ENCODE peak calls at places on chromosomes 13 and 19, in eight cellular contexts. One of them, this sample, is unnamed.

GRCh38 chr13:79482271-79482970 is 1.5 kb downstream of the NDFIP2 start:
- DNase-seq in D341Med: no peak
- DNase-seq in activated T-helper 1 cell treated with anti-CD3 and anti-CD28 coated beads, Interleukin-12 subunit alpha, Interleukin-12 subunit beta, Interleukin-2, Interleukin-4 antibody, amounts not matched to agents 30 ng/mL and 10 ng/mL and 1 ng/mL, durations not matched to agents 14 hours and 24 hours and 36 hours: no peak
- DNase-seq in NCI-H460: no peak
- DNase-seq in ELR: peak
- DNase-seq in CD8-positive, alpha-beta memory T cell: no peak
- DNase-seq in dermis microvascular lymphatic vessel endothelial cell: no peak
- DNase-seq in stimulated activated CD8-positive, alpha-beta memory T cell treated with anti-CD3 and anti-CD28 coated beads, Interleukin-2, amount 100 ng/mL, for 1 hour: no peak
- DNase-seq in this sample: no peak

GRCh38 chr19:38841787-38842438 is 7.9 kb downstream of the HNRNPL start:
- DNase-seq in stimulated activated CD8-positive, alpha-beta memory T cell treated with anti-CD3 and anti-CD28 coated beads, Interleukin-2, amount 100 ng/mL, for 1 hour: no peak
- DNase-seq in NCI-H460: no peak
- DNase-seq in dermis microvascular lymphatic vessel endothelial cell: no peak
- DNase-seq in D341Med: no peak
- DNase-seq in activated T-helper 1 cell treated with anti-CD3 and anti-CD28 coated beads, Interleukin-12 subunit alpha, Interleukin-12 subunit beta, Interleukin-2, Interleukin-4 antibody, amounts not matched to agents 30 ng/mL and 10 ng/mL and 1 ng/mL, durations not matched to agents 14 hours and 24 hours and 36 hours: no peak
- DNase-seq in CD8-positive, alpha-beta memory T cell: peak
- DNase-seq in ELR: no peak
- DNase-seq in this sample: no peak

GRCh38 chr13:32056316-32056715 is 24.7 kb downstream of the FRY start:
- DNase-seq in CD8-positive, alpha-beta memory T cell: no peak
- DNase-seq in ELR: no peak
- DNase-seq in stimulated activated CD8-positive, alpha-beta memory T cell treated with anti-CD3 and anti-CD28 coated beads, Interleukin-2, amount 100 ng/mL, for 1 hour: no peak
- DNase-seq in dermis microvascular lymphatic vessel endothelial cell: no peak
- DNase-seq in D341Med: no peak
- DNase-seq in activated T-helper 1 cell treated with anti-CD3 and anti-CD28 coated beads, Interleukin-12 subunit alpha, Interleukin-12 subunit beta, Interleukin-2, Interleukin-4 antibody, amounts not matched to agents 30 ng/mL and 10 ng/mL and 1 ng/mL, durations not matched to agents 14 hours and 24 hours and 36 hours: no peak
- DNase-seq in NCI-H460: no peak
- DNase-seq in this sample: no peak

GRCh38 chr13:93709511-93710244 is 483.1 kb downstream of the GPC6 start:
- DNase-seq in activated T-helper 1 cell treated with anti-CD3 and anti-CD28 coated beads, Interleukin-12 subunit alpha, Interleukin-12 subunit beta, Interleukin-2, Interleukin-4 antibody, amounts not matched to agents 30 ng/mL and 10 ng/mL and 1 ng/mL, durations not matched to agents 14 hours and 24 hours and 36 hours: no peak
- DNase-seq in D341Med: no peak
- DNase-seq in ELR: no peak
- DNase-seq in CD8-positive, alpha-beta memory T cell: no peak
- DNase-seq in dermis microvascular lymphatic vessel endothelial cell: no peak
- DNase-seq in stimulated activated CD8-positive, alpha-beta memory T cell treated with anti-CD3 and anti-CD28 coated beads, Interleukin-2, amount 100 ng/mL, for 1 hour: no peak
- DNase-seq in NCI-H460: no peak
- DNase-seq in this sample: no peak

GRCh38 chr19:45528149-45528743 is 21.0 kb downstream of the VASP start:
- DNase-seq in dermis microvascular lymphatic vessel endothelial cell: no peak
- DNase-seq in stimulated activated CD8-positive, alpha-beta memory T cell treated with anti-CD3 and anti-CD28 coated beads, Interleukin-2, amount 100 ng/mL, for 1 hour: no peak
- DNase-seq in activated T-helper 1 cell treated with anti-CD3 and anti-CD28 coated beads, Interleukin-12 subunit alpha, Interleukin-12 subunit beta, Interleukin-2, Interleukin-4 antibody, amounts not matched to agents 30 ng/mL and 10 ng/mL and 1 ng/mL, durations not matched to agents 14 hours and 24 hours and 36 hours: no peak
- DNase-seq in ELR: peak
- DNase-seq in D341Med: no peak
- DNase-seq in CD8-positive, alpha-beta memory T cell: no peak
- DNase-seq in NCI-H460: no peak
- DNase-seq in this sample: no peak

GRCh38 chr13:44818428-44818827 is 170.8 kb downstream of the NUFIP1 start:
- DNase-seq in D341Med: peak
- DNase-seq in activated T-helper 1 cell treated with anti-CD3 and anti-CD28 coated beads, Interleukin-12 subunit alpha, Interleukin-12 subunit beta, Interleukin-2, Interleukin-4 antibody, amounts not matched to agents 30 ng/mL and 10 ng/mL and 1 ng/mL, durations not matched to agents 14 hours and 24 hours and 36 hours: no peak
- DNase-seq in stimulated activated CD8-positive, alpha-beta memory T cell treated with anti-CD3 and anti-CD28 coated beads, Interleukin-2, amount 100 ng/mL, for 1 hour: no peak
- DNase-seq in NCI-H460: no peak
- DNase-seq in dermis microvascular lymphatic vessel endothelial cell: no peak
- DNase-seq in ELR: peak
- DNase-seq in CD8-positive, alpha-beta memory T cell: no peak
- DNase-seq in this sample: no peak

GRCh38 chr19:38852231-38853044 is 2.7 kb upstream of the HNRNPL start:
- DNase-seq in CD8-positive, alpha-beta memory T cell: peak
- DNase-seq in D341Med: no peak
- DNase-seq in dermis microvascular lymphatic vessel endothelial cell: peak
- DNase-seq in stimulated activated CD8-positive, alpha-beta memory T cell treated with anti-CD3 and anti-CD28 coated beads, Interleukin-2, amount 100 ng/mL, for 1 hour: no peak
- DNase-seq in ELR: peak
- DNase-seq in activated T-helper 1 cell treated with anti-CD3 and anti-CD28 coated beads, Interleukin-12 subunit alpha, Interleukin-12 subunit beta, Interleukin-2, Interleukin-4 antibody, amounts not matched to agents 30 ng/mL and 10 ng/mL and 1 ng/mL, durations not matched to agents 14 hours and 24 hours and 36 hours: peak
- DNase-seq in NCI-H460: peak
- DNase-seq in this sample: peak

GRCh38 chr19:12796146-12797071 is 5.1 kb downstream of the JUNB start:
- DNase-seq in NCI-H460: no peak
- DNase-seq in dermis microvascular lymphatic vessel endothelial cell: peak
- DNase-seq in activated T-helper 1 cell treated with anti-CD3 and anti-CD28 coated beads, Interleukin-12 subunit alpha, Interleukin-12 subunit beta, Interleukin-2, Interleukin-4 antibody, amounts not matched to agents 30 ng/mL and 10 ng/mL and 1 ng/mL, durations not matched to agents 14 hours and 24 hours and 36 hours: peak
- DNase-seq in ELR: peak
- DNase-seq in stimulated activated CD8-positive, alpha-beta memory T cell treated with anti-CD3 and anti-CD28 coated beads, Interleukin-2, amount 100 ng/mL, for 1 hour: peak
- DNase-seq in D341Med: peak
- DNase-seq in CD8-positive, alpha-beta memory T cell: peak
- DNase-seq in this sample: peak

GRCh38 chr19:35048911-35049411 is 7.4 kb downstream of the HPN start:
- DNase-seq in dermis microvascular lymphatic vessel endothelial cell: no peak
- DNase-seq in ELR: no peak
- DNase-seq in NCI-H460: no peak
- DNase-seq in activated T-helper 1 cell treated with anti-CD3 and anti-CD28 coated beads, Interleukin-12 subunit alpha, Interleukin-12 subunit beta, Interleukin-2, Interleukin-4 antibody, amounts not matched to agents 30 ng/mL and 10 ng/mL and 1 ng/mL, durations not matched to agents 14 hours and 24 hours and 36 hours: no peak
- DNase-seq in CD8-positive, alpha-beta memory T cell: no peak
- DNase-seq in stimulated activated CD8-positive, alpha-beta memory T cell treated with anti-CD3 and anti-CD28 coated beads, Interleukin-2, amount 100 ng/mL, for 1 hour: no peak
- DNase-seq in D341Med: peak
- DNase-seq in this sample: no peak

GRCh38 chr19:34269968-34270621 is 15.7 kb downstream of the GARRE1 start:
- DNase-seq in activated T-helper 1 cell treated with anti-CD3 and anti-CD28 coated beads, Interleukin-12 subunit alpha, Interleukin-12 subunit beta, Interleukin-2, Interleukin-4 antibody, amounts not matched to agents 30 ng/mL and 10 ng/mL and 1 ng/mL, durations not matched to agents 14 hours and 24 hours and 36 hours: peak
- DNase-seq in dermis microvascular lymphatic vessel endothelial cell: peak
- DNase-seq in D341Med: no peak
- DNase-seq in CD8-positive, alpha-beta memory T cell: peak
- DNase-seq in stimulated activated CD8-positive, alpha-beta memory T cell treated with anti-CD3 and anti-CD28 coated beads, Interleukin-2, amount 100 ng/mL, for 1 hour: peak
- DNase-seq in ELR: peak
- DNase-seq in NCI-H460: no peak
- DNase-seq in this sample: peak

GRCh38 chr13:57946361-57946760 is 314.8 kb downstream of the PCDH17 start:
- DNase-seq in D341Med: no peak
- DNase-seq in ELR: no peak
- DNase-seq in stimulated activated CD8-positive, alpha-beta memory T cell treated with anti-CD3 and anti-CD28 coated beads, Interleukin-2, amount 100 ng/mL, for 1 hour: no peak
- DNase-seq in dermis microvascular lymphatic vessel endothelial cell: no peak
- DNase-seq in activated T-helper 1 cell treated with anti-CD3 and anti-CD28 coated beads, Interleukin-12 subunit alpha, Interleukin-12 subunit beta, Interleukin-2, Interleukin-4 antibody, amounts not matched to agents 30 ng/mL and 10 ng/mL and 1 ng/mL, durations not matched to agents 14 hours and 24 hours and 36 hours: no peak
- DNase-seq in NCI-H460: no peak
- DNase-seq in CD8-positive, alpha-beta memory T cell: no peak
- DNase-seq in this sample: no peak

GRCh38 chr19:48671456-48671995 is 1.3 kb downstream of the NTN5 start:
- DNase-seq in D341Med: peak
- DNase-seq in ELR: no peak
- DNase-seq in CD8-positive, alpha-beta memory T cell: no peak
- DNase-seq in activated T-helper 1 cell treated with anti-CD3 and anti-CD28 coated beads, Interleukin-12 subunit alpha, Interleukin-12 subunit beta, Interleukin-2, Interleukin-4 antibody, amounts not matched to agents 30 ng/mL and 10 ng/mL and 1 ng/mL, durations not matched to agents 14 hours and 24 hours and 36 hours: no peak
- DNase-seq in NCI-H460: no peak
- DNase-seq in dermis microvascular lymphatic vessel endothelial cell: no peak
- DNase-seq in stimulated activated CD8-positive, alpha-beta memory T cell treated with anti-CD3 and anti-CD28 coated beads, Interleukin-2, amount 100 ng/mL, for 1 hour: no peak
- DNase-seq in this sample: no peak

GRCh38 chr19:57613941-57614743 is at the start of gene ZNF134:
- DNase-seq in NCI-H460: peak
- DNase-seq in stimulated activated CD8-positive, alpha-beta memory T cell treated with anti-CD3 and anti-CD28 coated beads, Interleukin-2, amount 100 ng/mL, for 1 hour: peak
- DNase-seq in dermis microvascular lymphatic vessel endothelial cell: peak
- DNase-seq in activated T-helper 1 cell treated with anti-CD3 and anti-CD28 coated beads, Interleukin-12 subunit alpha, Interleukin-12 subunit beta, Interleukin-2, Interleukin-4 antibody, amounts not matched to agents 30 ng/mL and 10 ng/mL and 1 ng/mL, durations not matched to agents 14 hours and 24 hours and 36 hours: peak
- DNase-seq in D341Med: peak
- DNase-seq in ELR: peak
- DNase-seq in CD8-positive, alpha-beta memory T cell: peak
- DNase-seq in this sample: peak

GRCh38 chr19:29417048-29417447 is 108.7 kb upstream of the VSTM2B start:
- DNase-seq in activated T-helper 1 cell treated with anti-CD3 and anti-CD28 coated beads, Interleukin-12 subunit alpha, Interleukin-12 subunit beta, Interleukin-2, Interleukin-4 antibody, amounts not matched to agents 30 ng/mL and 10 ng/mL and 1 ng/mL, durations not matched to agents 14 hours and 24 hours and 36 hours: no peak
- DNase-seq in ELR: no peak
- DNase-seq in D341Med: no peak
- DNase-seq in stimulated activated CD8-positive, alpha-beta memory T cell treated with anti-CD3 and anti-CD28 coated beads, Interleukin-2, amount 100 ng/mL, for 1 hour: no peak
- DNase-seq in CD8-positive, alpha-beta memory T cell: no peak
- DNase-seq in NCI-H460: no peak
- DNase-seq in dermis microvascular lymphatic vessel endothelial cell: no peak
- DNase-seq in this sample: no peak

GRCh38 chr13:45162821-45163220 is 38.0 kb downstream of the KCTD4 start:
- DNase-seq in CD8-positive, alpha-beta memory T cell: no peak
- DNase-seq in stimulated activated CD8-positive, alpha-beta memory T cell treated with anti-CD3 and anti-CD28 coated beads, Interleukin-2, amount 100 ng/mL, for 1 hour: no peak
- DNase-seq in activated T-helper 1 cell treated with anti-CD3 and anti-CD28 coated beads, Interleukin-12 subunit alpha, Interleukin-12 subunit beta, Interleukin-2, Interleukin-4 antibody, amounts not matched to agents 30 ng/mL and 10 ng/mL and 1 ng/mL, durations not matched to agents 14 hours and 24 hours and 36 hours: no peak
- DNase-seq in D341Med: no peak
- DNase-seq in ELR: peak
- DNase-seq in NCI-H460: no peak
- DNase-seq in dermis microvascular lymphatic vessel endothelial cell: peak
- DNase-seq in this sample: no peak

GRCh38 chr19:1066748-1067340 is at the start of gene ARHGAP45:
- DNase-seq in dermis microvascular lymphatic vessel endothelial cell: peak
- DNase-seq in NCI-H460: no peak
- DNase-seq in activated T-helper 1 cell treated with anti-CD3 and anti-CD28 coated beads, Interleukin-12 subunit alpha, Interleukin-12 subunit beta, Interleukin-2, Interleukin-4 antibody, amounts not matched to agents 30 ng/mL and 10 ng/mL and 1 ng/mL, durations not matched to agents 14 hours and 24 hours and 36 hours: peak
- DNase-seq in stimulated activated CD8-positive, alpha-beta memory T cell treated with anti-CD3 and anti-CD28 coated beads, Interleukin-2, amount 100 ng/mL, for 1 hour: peak
- DNase-seq in CD8-positive, alpha-beta memory T cell: peak
- DNase-seq in ELR: no peak
- DNase-seq in D341Med: peak
- DNase-seq in this sample: peak

GRCh38 chr13:85536706-85537105 is 262.5 kb downstream of the SLITRK6 start:
- DNase-seq in dermis microvascular lymphatic vessel endothelial cell: no peak
- DNase-seq in ELR: peak
- DNase-seq in activated T-helper 1 cell treated with anti-CD3 and anti-CD28 coated beads, Interleukin-12 subunit alpha, Interleukin-12 subunit beta, Interleukin-2, Interleukin-4 antibody, amounts not matched to agents 30 ng/mL and 10 ng/mL and 1 ng/mL, durations not matched to agents 14 hours and 24 hours and 36 hours: no peak
- DNase-seq in D341Med: no peak
- DNase-seq in stimulated activated CD8-positive, alpha-beta memory T cell treated with anti-CD3 and anti-CD28 coated beads, Interleukin-2, amount 100 ng/mL, for 1 hour: no peak
- DNase-seq in CD8-positive, alpha-beta memory T cell: no peak
- DNase-seq in NCI-H460: no peak
- DNase-seq in this sample: no peak

GRCh38 chr19:41995959-41996797 is 2.1 kb upstream of the ATP1A3 start:
- DNase-seq in CD8-positive, alpha-beta memory T cell: no peak
- DNase-seq in D341Med: peak
- DNase-seq in ELR: peak
- DNase-seq in NCI-H460: no peak
- DNase-seq in activated T-helper 1 cell treated with anti-CD3 and anti-CD28 coated beads, Interleukin-12 subunit alpha, Interleukin-12 subunit beta, Interleukin-2, Interleukin-4 antibody, amounts not matched to agents 30 ng/mL and 10 ng/mL and 1 ng/mL, durations not matched to agents 14 hours and 24 hours and 36 hours: no peak
- DNase-seq in stimulated activated CD8-positive, alpha-beta memory T cell treated with anti-CD3 and anti-CD28 coated beads, Interleukin-2, amount 100 ng/mL, for 1 hour: no peak
- DNase-seq in dermis microvascular lymphatic vessel endothelial cell: no peak
- DNase-seq in this sample: no peak

GRCh38 chr19:16039081-16039480 is 37.2 kb upstream of the TPM4 start:
- DNase-seq in activated T-helper 1 cell treated with anti-CD3 and anti-CD28 coated beads, Interleukin-12 subunit alpha, Interleukin-12 subunit beta, Interleukin-2, Interleukin-4 antibody, amounts not matched to agents 30 ng/mL and 10 ng/mL and 1 ng/mL, durations not matched to agents 14 hours and 24 hours and 36 hours: no peak
- DNase-seq in NCI-H460: no peak
- DNase-seq in D341Med: peak
- DNase-seq in ELR: no peak
- DNase-seq in CD8-positive, alpha-beta memory T cell: no peak
- DNase-seq in stimulated activated CD8-positive, alpha-beta memory T cell treated with anti-CD3 and anti-CD28 coated beads, Interleukin-2, amount 100 ng/mL, for 1 hour: no peak
- DNase-seq in dermis microvascular lymphatic vessel endothelial cell: no peak
- DNase-seq in this sample: no peak

GRCh38 chr13:49711218-49711863 is 20.1 kb upstream of the EBPL start:
- DNase-seq in activated T-helper 1 cell treated with anti-CD3 and anti-CD28 coated beads, Interleukin-12 subunit alpha, Interleukin-12 subunit beta, Interleukin-2, Interleukin-4 antibody, amounts not matched to agents 30 ng/mL and 10 ng/mL and 1 ng/mL, durations not matched to agents 14 hours and 24 hours and 36 hours: no peak
- DNase-seq in NCI-H460: no peak
- DNase-seq in ELR: peak
- DNase-seq in dermis microvascular lymphatic vessel endothelial cell: peak
- DNase-seq in stimulated activated CD8-positive, alpha-beta memory T cell treated with anti-CD3 and anti-CD28 coated beads, Interleukin-2, amount 100 ng/mL, for 1 hour: no peak
- DNase-seq in D341Med: no peak
- DNase-seq in CD8-positive, alpha-beta memory T cell: no peak
- DNase-seq in this sample: no peak

GRCh38 chr19:38190061-38190460 is 34.0 kb downstream of the DPF1 start:
- DNase-seq in NCI-H460: no peak
- DNase-seq in ELR: no peak
- DNase-seq in D341Med: no peak
- DNase-seq in CD8-positive, alpha-beta memory T cell: no peak
- DNase-seq in dermis microvascular lymphatic vessel endothelial cell: no peak
- DNase-seq in activated T-helper 1 cell treated with anti-CD3 and anti-CD28 coated beads, Interleukin-12 subunit alpha, Interleukin-12 subunit beta, Interleukin-2, Interleukin-4 antibody, amounts not matched to agents 30 ng/mL and 10 ng/mL and 1 ng/mL, durations not matched to agents 14 hours and 24 hours and 36 hours: no peak
- DNase-seq in stimulated activated CD8-positive, alpha-beta memory T cell treated with anti-CD3 and anti-CD28 coated beads, Interleukin-2, amount 100 ng/mL, for 1 hour: no peak
- DNase-seq in this sample: no peak

GRCh38 chr13:58024103-58024502 is 392.6 kb downstream of the PCDH17 start:
- DNase-seq in CD8-positive, alpha-beta memory T cell: no peak
- DNase-seq in ELR: no peak
- DNase-seq in D341Med: no peak
- DNase-seq in dermis microvascular lymphatic vessel endothelial cell: no peak
- DNase-seq in activated T-helper 1 cell treated with anti-CD3 and anti-CD28 coated beads, Interleukin-12 subunit alpha, Interleukin-12 subunit beta, Interleukin-2, Interleukin-4 antibody, amounts not matched to agents 30 ng/mL and 10 ng/mL and 1 ng/mL, durations not matched to agents 14 hours and 24 hours and 36 hours: no peak
- DNase-seq in stimulated activated CD8-positive, alpha-beta memory T cell treated with anti-CD3 and anti-CD28 coated beads, Interleukin-2, amount 100 ng/mL, for 1 hour: no peak
- DNase-seq in NCI-H460: no peak
- DNase-seq in this sample: no peak

GRCh38 chr13:112247471-112248405 is 128.4 kb upstream of the SPACA7 start:
- DNase-seq in D341Med: no peak
- DNase-seq in dermis microvascular lymphatic vessel endothelial cell: no peak
- DNase-seq in NCI-H460: no peak
- DNase-seq in ELR: no peak
- DNase-seq in activated T-helper 1 cell treated with anti-CD3 and anti-CD28 coated beads, Interleukin-12 subunit alpha, Interleukin-12 subunit beta, Interleukin-2, Interleukin-4 antibody, amounts not matched to agents 30 ng/mL and 10 ng/mL and 1 ng/mL, durations not matched to agents 14 hours and 24 hours and 36 hours: no peak
- DNase-seq in stimulated activated CD8-positive, alpha-beta memory T cell treated with anti-CD3 and anti-CD28 coated beads, Interleukin-2, amount 100 ng/mL, for 1 hour: no peak
- DNase-seq in CD8-positive, alpha-beta memory T cell: no peak
- DNase-seq in this sample: no peak

GRCh38 chr13:79915386-79915785 is 425.5 kb downstream of the SPRY2 start:
- DNase-seq in dermis microvascular lymphatic vessel endothelial cell: no peak
- DNase-seq in CD8-positive, alpha-beta memory T cell: no peak
- DNase-seq in D341Med: no peak
- DNase-seq in ELR: no peak
- DNase-seq in activated T-helper 1 cell treated with anti-CD3 and anti-CD28 coated beads, Interleukin-12 subunit alpha, Interleukin-12 subunit beta, Interleukin-2, Interleukin-4 antibody, amounts not matched to agents 30 ng/mL and 10 ng/mL and 1 ng/mL, durations not matched to agents 14 hours and 24 hours and 36 hours: no peak
- DNase-seq in stimulated activated CD8-positive, alpha-beta memory T cell treated with anti-CD3 and anti-CD28 coated beads, Interleukin-2, amount 100 ng/mL, for 1 hour: no peak
- DNase-seq in NCI-H460: no peak
- DNase-seq in this sample: no peak

GRCh38 chr13:20425819-20426219 is 99.8 kb downstream of the CRYL1 start:
- DNase-seq in D341Med: no peak
- DNase-seq in ELR: no peak
- DNase-seq in NCI-H460: no peak
- DNase-seq in dermis microvascular lymphatic vessel endothelial cell: no peak
- DNase-seq in activated T-helper 1 cell treated with anti-CD3 and anti-CD28 coated beads, Interleukin-12 subunit alpha, Interleukin-12 subunit beta, Interleukin-2, Interleukin-4 antibody, amounts not matched to agents 30 ng/mL and 10 ng/mL and 1 ng/mL, durations not matched to agents 14 hours and 24 hours and 36 hours: no peak
- DNase-seq in stimulated activated CD8-positive, alpha-beta memory T cell treated with anti-CD3 and anti-CD28 coated beads, Interleukin-2, amount 100 ng/mL, for 1 hour: no peak
- DNase-seq in CD8-positive, alpha-beta memory T cell: no peak
- DNase-seq in this sample: no peak

GRCh38 chr19:45876161-45876410 is 9.9 kb downstream of the IRF2BP1 start:
- DNase-seq in dermis microvascular lymphatic vessel endothelial cell: no peak
- DNase-seq in CD8-positive, alpha-beta memory T cell: no peak
- DNase-seq in activated T-helper 1 cell treated with anti-CD3 and anti-CD28 coated beads, Interleukin-12 subunit alpha, Interleukin-12 subunit beta, Interleukin-2, Interleukin-4 antibody, amounts not matched to agents 30 ng/mL and 10 ng/mL and 1 ng/mL, durations not matched to agents 14 hours and 24 hours and 36 hours: no peak
- DNase-seq in ELR: no peak
- DNase-seq in stimulated activated CD8-positive, alpha-beta memory T cell treated with anti-CD3 and anti-CD28 coated beads, Interleukin-2, amount 100 ng/mL, for 1 hour: no peak
- DNase-seq in D341Med: no peak
- DNase-seq in NCI-H460: no peak
- DNase-seq in this sample: no peak

GRCh38 chr19:49326165-49326704 is 1.2 kb upstream of the SLC6A16 start:
- DNase-seq in NCI-H460: no peak
- DNase-seq in ELR: no peak
- DNase-seq in stimulated activated CD8-positive, alpha-beta memory T cell treated with anti-CD3 and anti-CD28 coated beads, Interleukin-2, amount 100 ng/mL, for 1 hour: no peak
- DNase-seq in activated T-helper 1 cell treated with anti-CD3 and anti-CD28 coated beads, Interleukin-12 subunit alpha, Interleukin-12 subunit beta, Interleukin-2, Interleukin-4 antibody, amounts not matched to agents 30 ng/mL and 10 ng/mL and 1 ng/mL, durations not matched to agents 14 hours and 24 hours and 36 hours: no peak
- DNase-seq in CD8-positive, alpha-beta memory T cell: no peak
- DNase-seq in dermis microvascular lymphatic vessel endothelial cell: no peak
- DNase-seq in D341Med: no peak
- DNase-seq in this sample: no peak